ENCODE peak calls at places on chromosomes 12 and 14, in seven cellular contexts. M is stimulated activated CD4-positive, alpha-beta T cell treated with anti-CD3 and anti-CD28 coated beads, Interleukin-12 subunit alpha, Interleukin-12 subunit beta, amount 100 ng/mL, for 4 hours; V is IMR-90; Z is heart left ventricle; O is NCI-H1092; K is hepatocyte; R is NCI-H524. F is an unnamed sample.

GRCh38 chr14:99389171-99389826 is 91.4 kb downstream of the SETD3 start:
- DNase-seq in Z (no peak), V (peak; percentile 10), O (peak; percentile 11), R (peak; percentile 49), K (peak; percentile 67), M (peak; percentile 52), F (no peak)

GRCh38 chr12:106642991-106643390 is 60.2 kb downstream of the RFX4 start:
- DNase-seq in Z (no peak), V (no peak), O (no peak), K (no peak), M (no peak), R (no peak), F (no peak)

GRCh38 chr12:48390026-48390425 is 39.3 kb upstream of the ZNF641 start:
- DNase-seq in M (no peak), R (no peak), O (no peak), V (no peak), Z (no peak), K (no peak), F (no peak)

GRCh38 chr12:26047401-26048226 is 77.2 kb downstream of the BHLHE41 start:
- DNase-seq in K (no peak), Z (no peak), R (no peak), M (no peak), O (no peak), V (no peak), F (no peak)

GRCh38 chr12:127260531-127260930 is 1006.4 kb upstream of the TMEM132C start:
- DNase-seq in M (no peak), V (peak; percentile 64), R (no peak), K (no peak), O (no peak), Z (no peak), F (no peak)

GRCh38 chr12:1465990-1466389 is 128.4 kb downstream of the FBXL14 start:
- DNase-seq in K (no peak), R (no peak), Z (no peak), M (no peak), V (no peak), O (no peak), F (no peak)

GRCh38 chr12:7373226-7373625 is 69.4 kb downstream of the ACSM4 start:
- DNase-seq in Z (no peak), K (no peak), R (peak; percentile 98), O (no peak), M (no peak), V (no peak), F (no peak)

GRCh38 chr14:102579696-102580551 is 12.5 kb upstream of the RCOR1 start:
- DNase-seq in Z (no peak), R (no peak), M (no peak), O (no peak), V (peak; percentile 76), K (peak; percentile 39), F (no peak)

GRCh38 chr12:24069532-24070395 is 120.3 kb upstream of the SOX5 start:
- DNase-seq in O (peak; percentile 14), Z (no peak), M (no peak), K (peak; percentile 73), R (no peak), V (peak; percentile 34), F (no peak)

GRCh38 chr14:94768141-94768520 is 1.8 kb downstream of the GSC start:
- DNase-seq in O (no peak), R (no peak), V (no peak), K (no peak), M (no peak), Z (no peak), F (no peak)

GRCh38 chr14:93655078-93655750 is 133.1 kb downstream of the PRIMA1 start:
- DNase-seq in V (peak; percentile 35), R (peak; percentile 90), O (peak; percentile 60), K (peak; percentile 90), M (no peak), Z (no peak), F (no peak)

GRCh38 chr12:120498870-120499515 is 3.1 kb downstream of the DYNLL1 start:
- DNase-seq in M (no peak), O (no peak), Z (no peak), V (no peak), K (no peak), R (no peak), F (no peak)